ENCODE peak calls at places on chromosomes 3 and 15, in four cellular contexts. B is AG09309, L is astrocyte of the cerebellum, Y is GM12878. F is an unnamed sample.

GRCh38 chr3:61522629-61523028 is 38.7 kb upstream of the PTPRG start:
- DNase-seq in L (no peak), B (no peak), Y (no peak), F (no peak)

GRCh38 chr3:7144696-7145308 is 283.9 kb downstream of the GRM7 start:
- DNase-seq in B (no peak), Y (no peak), L (no peak), F (no peak)

GRCh38 chr3:50147447-50147846 is 7.7 kb upstream of the SEMA3F start:
- DNase-seq in B (no peak), Y (no peak), L (no peak), F (no peak)

GRCh38 chr3:36443042-36443686 is 62.9 kb downstream of the STAC start:
- DNase-seq in B (no peak), L (no peak), Y (no peak), F (no peak)

GRCh38 chr3:54873059-54873695 is 54.7 kb downstream of the LRTM1 start:
- DNase-seq in Y (no peak), B (no peak), L (no peak), F (no peak)

GRCh38 chr15:88388702-88389101 is 78.5 kb downstream of the MRPL46 start:
- DNase-seq in L (no peak), Y (no peak), B (no peak), F (no peak)

GRCh38 chr15:58665676-58666075 is 83.8 kb downstream of the ADAM10 start:
- DNase-seq in L (no peak), Y (no peak), B (no peak), F (no peak)

GRCh38 chr3:45055411-45056143 is 29.5 kb downstream of the CLEC3B start:
- DNase-seq in B (no peak), Y (no peak), L (peak; percentile 57), F (no peak)

GRCh38 chr3:9101286-9101685 is 138.0 kb upstream of the RAD18 start:
- DNase-seq in Y (no peak), L (no peak), B (no peak), F (no peak)

GRCh38 chr3:71201939-71202338 is 381.6 kb downstream of the FOXP1 start:
- DNase-seq in B (no peak), Y (no peak), L (peak; percentile 71), F (no peak)

GRCh38 chr3:64892664-64893309 is 205.0 kb upstream of the ADAMTS9 start:
- DNase-seq in L (no peak), Y (no peak), B (no peak), F (no peak)

GRCh38 chr3:40801276-40801675 is 276.5 kb downstream of the ZNF621 start:
- DNase-seq in Y (no peak), L (peak; percentile 16), B (no peak), F (no peak)

GRCh38 chr3:83457516-83457915 is 1501.3 kb upstream of the CADM2 start:
- DNase-seq in B (no peak), L (no peak), Y (no peak), F (no peak)

GRCh38 chr3:69212411-69213160 is 90.2 kb upstream of the LMOD3 start:
- DNase-seq in L (peak; percentile 49), B (peak; percentile 27), Y (no peak), F (no peak)

GRCh38 chr15:70101459-70102113 is 3.9 kb upstream of the TLE3 start:
- DNase-seq in Y (no peak), B (peak; percentile 11), L (peak; percentile 89), F (no peak)
- H3K4me3 ChIP-seq in Y (no peak overlapping the region), B (no peak overlapping the region), L (no peak overlapping the region), F (peak overlapping the region; percentile 36)

DNA sequence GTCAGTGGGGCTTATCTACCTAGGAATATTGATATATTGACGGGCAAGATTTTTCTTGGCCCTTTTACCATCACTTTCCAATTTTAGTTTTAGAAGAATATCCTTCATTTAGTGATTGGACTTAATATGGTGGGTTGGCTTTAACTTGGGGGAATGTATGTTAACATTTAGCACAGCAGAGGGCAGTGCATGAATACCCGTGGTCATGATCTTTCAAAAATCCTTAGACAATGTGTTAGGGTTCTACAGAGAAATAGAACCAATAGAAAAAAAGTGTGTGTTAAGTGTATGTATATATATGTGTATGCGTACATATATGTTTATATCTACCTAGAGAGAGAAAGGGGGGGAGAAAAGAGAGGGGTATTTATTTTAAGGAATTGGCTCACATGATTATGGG is 36.9 kb downstream of the GPR171 start:
- DNase-seq in Y (no peak), B (no peak), L (no peak), F (no peak)
- TF ChIP-seq CTCF in Y (no peak), B (peak; percentile 29), L (no peak), F (peak; percentile 36)

GRCh38 chr3:115901008-115901407 is 277.7 kb downstream of the GAP43 start:
- DNase-seq in L (no peak), B (no peak), Y (no peak), F (no peak)

GRCh38 chr3:115899535-115899934 is 276.2 kb downstream of the GAP43 start:
- DNase-seq in Y (no peak), L (no peak), B (no peak), F (no peak)

GRCh38 chr3:115903843-115904242 is 280.5 kb downstream of the GAP43 start:
- DNase-seq in L (no peak), Y (no peak), B (no peak), F (no peak)

DNA sequence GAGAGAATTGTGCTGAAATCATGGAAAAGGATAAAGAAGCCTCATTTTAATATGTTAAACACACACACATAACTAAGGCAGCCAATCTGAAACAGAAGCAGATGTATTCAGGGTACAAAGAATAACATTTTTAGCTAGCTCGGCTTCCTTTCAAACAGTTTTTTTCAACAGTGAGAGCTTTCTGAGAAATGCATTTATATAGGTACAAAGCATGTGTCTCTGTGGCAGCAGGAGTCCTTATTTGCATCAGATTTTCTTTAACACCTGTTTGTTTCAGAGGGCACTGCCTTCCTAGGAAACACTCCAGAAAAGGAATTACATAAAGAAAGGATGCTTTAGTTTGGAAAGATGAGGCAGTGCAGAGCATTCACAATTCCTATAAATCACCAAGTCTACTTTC is 275.7 kb downstream of the GAP43 start:
- DNase-seq in Y (no peak), B (no peak), L (no peak), F (no peak)
- H3K4me3 ChIP-seq in Y (no peak overlapping the region), B (no peak overlapping the region), L (no peak overlapping the region), F (no peak overlapping the region)

GRCh38 chr3:58680896-58681525 is 14.4 kb upstream of the FAM3D start:
- DNase-seq in L (no peak), Y (no peak), B (no peak), F (no peak)

GRCh38 chr3:58679451-58679850 is 12.9 kb upstream of the FAM3D start:
- DNase-seq in B (no peak), Y (no peak), L (no peak), F (no peak)

GRCh38 chr3:58683001-58683845 is 16.6 kb upstream of the FAM3D start:
- DNase-seq in Y (peak; percentile 42), B (no peak), L (no peak), F (no peak)

GRCh38 chr3:58679974-58680656 is 13.5 kb upstream of the FAM3D start:
- DNase-seq in Y (no peak), B (no peak), L (no peak), F (no peak)

DNA sequence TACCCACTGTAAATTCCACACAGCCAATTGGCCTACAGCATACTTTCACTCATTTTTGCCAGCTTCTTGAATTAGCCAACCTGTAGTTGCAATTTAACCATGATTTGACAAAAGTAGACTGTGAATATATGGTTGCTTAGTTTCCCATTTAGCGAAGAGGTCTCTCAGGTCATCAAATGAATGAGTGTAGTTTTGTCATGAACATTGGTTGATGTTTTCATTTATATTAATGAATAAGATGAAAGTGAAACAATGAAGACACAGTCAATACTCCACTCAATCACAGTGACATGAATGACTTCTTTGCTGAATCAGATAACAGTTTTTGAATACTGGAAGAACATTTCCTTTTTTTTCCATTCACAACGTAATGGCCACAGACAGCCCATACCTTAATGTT is 15.3 kb upstream of the FAM3D start:
- DNase-seq in L (no peak), Y (no peak), B (no peak), F (no peak)
- TF ChIP-seq CTCF in L (no peak), Y (no peak), B (no peak), F (no peak)